ENCODE peak calls at places on chromosomes 4 and X, in ten cellular contexts. E is amniotic stem cell; J is kidney glomerular epithelial cell; X is Caki2; K is ascending aorta; F is activated naive CD8-positive, alpha-beta T cell treated with anti-CD3 and anti-CD28 coated beads for 36 hours; A is AG04450; Y is myocyte; U is fibroblast of lung; G is GM10248. C is an unnamed sample.

GRCh38 chr4:122718265-122718664 is 14.2 kb upstream of the BBS12 start:
- DNase-seq in K (no peak), F (no peak), X (no peak), A (no peak), E (no peak), J (no peak), U (no peak), Y (no peak), G (no peak), C (no peak)

GRCh38 chrX:46034868-46035267 is 510.4 kb downstream of the ZNF674 start:
- DNase-seq in K (no peak), J (no peak), Y (no peak), U (no peak), X (no peak), G (no peak), F (no peak), E (no peak), A (no peak), C (no peak)

GRCh38 chr4:5609265-5610007 is 98.9 kb downstream of the EVC2 start:
- DNase-seq in G (no peak), J (no peak), A (no peak), X (no peak), E (no peak), U (no peak), K (no peak), Y (no peak), F (no peak), C (no peak)

GRCh38 chr4:94766856-94767255 is 9.1 kb downstream of the BMPR1B start:
- DNase-seq in U (no peak), F (no peak), G (no peak), J (no peak), Y (no peak), K (no peak), E (peak; percentile 5), A (no peak), X (no peak), C (no peak)

GRCh38 chr4:146190393-146190910 is 14.9 kb downstream of the LSM6 start:
- DNase-seq in G (no peak), X (no peak), Y (no peak), F (no peak), U (no peak), J (no peak), K (no peak), E (no peak), A (no peak), C (no peak)

GRCh38 chr4:22686156-22686555 is 6.6 kb upstream of the GBA3 start:
- DNase-seq in A (no peak), G (no peak), X (no peak), E (no peak), F (no peak), U (peak; percentile 12), Y (peak; percentile 61), K (no peak), J (no peak), C (no peak)

GRCh38 chr4:164730705-164731393 is 23.1 kb upstream of the SMIM31 start:
- DNase-seq in A (no peak), F (no peak), U (no peak), J (no peak), K (no peak), E (no peak), X (no peak), Y (no peak), G (no peak), C (no peak)

GRCh38 chr4:77449996-77450395 is 155.6 kb upstream of the CXCL13 start:
- DNase-seq in F (no peak), Y (no peak), G (no peak), X (no peak), U (no peak), K (no peak), J (no peak), E (no peak), A (no peak), C (no peak)

GRCh38 chr4:154551872-154552686 is 1.9 kb upstream of the PLRG1 start:
- DNase-seq in G (peak; percentile 57), X (peak; percentile 47), A (peak; percentile 65), Y (peak; percentile 81), F (peak; percentile 63), E (peak; percentile 15), K (peak; percentile 84), U (peak; percentile 88), J (peak; percentile 55), C (peak; percentile 46)

GRCh38 chr4:17063870-17064269 is 165.4 kb upstream of the LDB2 start:
- DNase-seq in K (no peak), F (no peak), G (no peak), E (peak; percentile 26), A (peak; percentile 47), Y (no peak), J (no peak), X (no peak), U (peak; percentile 66), C (no peak)

GRCh38 chr4:26857278-26858034 is 3.2 kb upstream of the STIM2 start:
- DNase-seq in X (peak; percentile 81), E (peak; percentile 71), U (peak; percentile 81), A (peak; percentile 57), G (peak; percentile 92), K (peak; percentile 95), Y (peak; percentile 84), F (peak; percentile 96), J (peak; percentile 85), C (peak; percentile 94)

GRCh38 chr4:68905598-68906237 is 45.9 kb downstream of the UGT2A3 start:
- DNase-seq in F (no peak), E (no peak), X (no peak), U (peak; percentile 0), J (no peak), Y (no peak), A (no peak), G (no peak), K (no peak), C (no peak)

GRCh38 chr4:11042760-11043159 is 358.2 kb upstream of the CLNK start:
- DNase-seq in X (peak; percentile 1), Y (no peak), G (no peak), J (no peak), E (no peak), U (no peak), F (no peak), K (no peak), A (no peak), C (no peak)

GRCh38 chr4:108172231-108172779 is 3.6 kb upstream of the LEF1 start:
- DNase-seq in G (peak; percentile 54), J (no peak), A (no peak), Y (peak; percentile 37), K (no peak), E (no peak), U (peak; percentile 29), X (no peak), F (peak; percentile 57), C (peak; percentile 72)

GRCh38 chr4:16833722-16834121 is 64.7 kb downstream of the LDB2 start:
- DNase-seq in K (no peak), E (no peak), F (no peak), X (no peak), Y (no peak), U (no peak), G (no peak), A (no peak), J (no peak), C (no peak)

GRCh38 chrX:118780915-118781314 is 42.7 kb upstream of the ZCCHC12 start:
- DNase-seq in A (no peak), E (no peak), G (no peak), F (no peak), Y (no peak), K (no peak), J (no peak), U (peak; percentile 45), X (no peak), C (no peak)

GRCh38 chr4:88138561-88138960 is 19.9 kb downstream of the ABCG2 start:
- DNase-seq in F (no peak), Y (peak; percentile 22), J (no peak), K (no peak), U (peak; percentile 79), X (peak; percentile 14), G (no peak), E (peak; percentile 40), A (peak; percentile 63), C (no peak)